ENCODE peak calls at places on chromosomes 11 and 22, in five cellular contexts. D, C, N, Z and P are unnamed samples.

GRCh38 chr11:73428227-73428626 is 52.0 kb downstream of the RELT start:
- DNase-seq in D (no peak), C (no peak), N (no peak), Z (no peak), P (no peak)

GRCh38 chr11:62774407-62774806 is 3.2 kb downstream of the TAF6L start:
- DNase-seq in D (no peak), C (no peak), N (no peak), Z (no peak), P (no peak)

GRCh38 chr11:123377355-123377754 is 52.7 kb upstream of the GRAMD1B start:
- DNase-seq in D (no peak), C (no peak), N (no peak), Z (no peak), P (no peak)

GRCh38 chr11:116641561-116642045 is 131.2 kb downstream of the BUD13 start:
- DNase-seq in D (peak), C (peak), N (peak), Z (peak), P (peak)

GRCh38 chr11:103322861-103323260 is 213.6 kb downstream of the DYNC2H1 start:
- DNase-seq in D (no peak), C (no peak), N (no peak), Z (no peak), P (peak)

GRCh38 chr11:46248270-46249102 is 29.0 kb upstream of the CREB3L1 start:
- DNase-seq in D (no peak), C (peak), N (no peak), Z (no peak), P (peak)

GRCh38 chr22:46695346-46696224 is 42.5 kb downstream of the CERK start:
- DNase-seq in D (no peak), C (no peak), N (no peak), Z (no peak), P (no peak)

GRCh38 chr11:33391893-33392251 is 134.7 kb downstream of the HIPK3 start:
- DNase-seq in D (no peak), C (no peak), N (no peak), Z (no peak), P (no peak)

GRCh38 chr22:17368727-17369552 is at the start of gene CECR2:
- DNase-seq in D (no peak), C (peak), N (no peak), Z (peak), P (peak)

GRCh38 chr11:16880184-16880583 is 134.0 kb downstream of the PLEKHA7 start:
- DNase-seq in D (no peak), C (no peak), N (no peak), Z (no peak), P (no peak)

GRCh38 chr11:16881766-16882165 is 132.4 kb downstream of the PLEKHA7 start:
- DNase-seq in D (no peak), C (no peak), N (no peak), Z (no peak), P (no peak)

GRCh38 chr11:16879690-16880089 is 134.5 kb downstream of the PLEKHA7 start:
- DNase-seq in D (no peak), C (no peak), N (no peak), Z (no peak), P (no peak)

GRCh38 chr11:16883179-16883578 is 131.0 kb downstream of the PLEKHA7 start:
- DNase-seq in D (no peak), C (peak), N (peak), Z (peak), P (no peak)

DNA sequence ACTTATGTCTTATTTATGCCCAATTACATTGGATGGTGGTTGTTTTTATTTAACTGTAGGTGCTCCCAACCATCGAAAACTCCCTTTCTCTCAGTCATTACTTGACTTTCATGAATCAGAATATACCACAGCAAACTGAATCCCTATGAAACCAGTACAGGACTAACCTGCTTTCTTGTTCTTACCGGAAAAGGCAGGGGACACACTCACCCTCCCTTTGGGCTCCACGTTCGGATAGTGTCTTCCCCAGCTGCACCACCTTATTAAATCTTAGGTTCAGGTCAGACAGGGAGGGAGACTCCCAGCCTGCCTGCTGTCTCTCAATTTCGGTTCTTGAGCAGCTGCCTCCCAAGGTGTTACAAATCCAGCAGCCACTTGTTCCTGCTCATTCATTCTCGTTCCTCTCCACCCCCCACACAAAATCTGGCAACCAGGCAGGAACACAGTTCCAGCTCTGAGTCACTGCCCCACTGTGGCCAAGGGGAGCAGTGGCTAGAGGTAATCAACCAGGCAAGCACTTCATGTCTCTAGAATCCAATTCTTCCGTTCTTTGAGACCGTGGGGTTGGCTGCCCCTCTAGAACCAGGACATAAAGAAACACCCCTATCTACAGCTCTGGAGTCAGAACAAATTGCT is 133.0 kb downstream of the PLEKHA7 start:
- DNase-seq in D (peak), C (no peak), N (peak), Z (no peak), P (peak)
- TF ChIP-seq CTCF in D (no peak), C (peak), N (peak), Z (no peak), P (peak)

GRCh38 chr22:19480173-19480568 is 451 bp downstream of the CDC45 start:
- DNase-seq in D (no peak), C (no peak), N (no peak), Z (no peak), P (no peak)
- H3K4me3 ChIP-seq in D (peak), C (peak), N (peak), Z (peak), P (peak)

DNA sequence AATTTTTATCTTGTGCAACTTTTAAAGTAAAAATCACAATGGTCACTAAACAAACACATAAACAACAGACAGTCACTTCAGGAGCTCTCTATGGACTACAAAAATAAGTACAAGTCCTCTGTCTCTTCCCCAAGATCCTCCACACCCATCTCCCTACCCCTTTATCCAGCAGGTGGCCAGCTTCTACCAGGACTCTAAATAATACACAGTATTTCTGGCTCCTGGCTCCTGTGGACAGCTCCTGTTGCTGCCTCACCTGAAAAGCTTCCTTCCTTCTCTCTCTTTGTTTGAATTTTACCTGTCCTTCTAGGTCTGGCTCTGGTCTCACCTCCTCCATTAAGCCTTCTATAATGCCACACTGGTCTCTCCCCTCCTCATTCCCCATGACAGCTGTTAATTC is 86.1 kb downstream of the CLPB start:
- DNase-seq in D (no peak), C (no peak), N (no peak), Z (no peak), P (no peak)
- TF ChIP-seq CTCF in D (no peak), C (peak), N (no peak), Z (no peak), P (no peak)

DNA sequence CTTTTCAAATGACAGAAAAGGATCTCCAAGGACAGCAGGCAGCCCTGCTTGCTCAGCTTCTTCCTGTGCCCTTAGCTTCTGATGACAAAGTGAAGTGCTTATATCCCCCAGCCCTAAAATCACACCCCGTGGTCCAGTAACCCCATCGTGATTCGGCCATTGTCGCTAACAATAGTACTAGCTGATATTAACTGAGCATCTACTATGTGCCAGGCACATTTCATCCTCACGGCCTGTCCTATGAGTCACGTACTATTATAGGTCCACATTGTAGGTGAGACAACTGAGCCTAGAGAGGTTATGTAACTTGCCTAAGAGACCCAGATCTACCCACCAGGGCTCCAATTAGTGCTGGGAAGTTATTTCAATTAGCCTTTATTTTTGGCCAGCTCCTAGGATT is 6.1 kb downstream of the SCN4B start:
- DNase-seq in D (no peak), C (no peak), N (no peak), Z (no peak), P (no peak)
- H3K4me3 ChIP-seq in D (no peak), C (no peak), N (no peak), Z (no peak), P (no peak)